ENCODE peak calls at places on chromosomes 3 and 15, in eight cellular contexts. One of them, this sample, is unnamed. For H3K9me3, the result is how much of the 10 kb centered on the place peaks cover.

GRCh38 chr3:141618511-141618910 is 119.6 kb upstream of the RNF7 start:
- DNase-seq in fibroblast of lung: no peak
- DNase-seq in HCT116: no peak
- DNase-seq in heart left ventricle: no peak
- DNase-seq in Peyer's patch: no peak
- DNase-seq in mucosa of descending colon: no peak
- DNase-seq in heart right ventricle: no peak
- DNase-seq in AG04450: no peak
- DNase-seq in this sample: no peak

GRCh38 chr3:136186330-136186729 is 9.8 kb downstream of the MSL2 start:
- DNase-seq in fibroblast of lung: no peak
- DNase-seq in HCT116: no peak
- DNase-seq in heart left ventricle: peak
- DNase-seq in Peyer's patch: peak
- DNase-seq in mucosa of descending colon: peak
- DNase-seq in heart right ventricle: no peak
- DNase-seq in AG04450: no peak
- DNase-seq in this sample: no peak

GRCh38 chr3:14503033-14503705 is 37.0 kb downstream of the GRIP2 start:
- DNase-seq in fibroblast of lung: no peak
- DNase-seq in HCT116: no peak
- DNase-seq in heart left ventricle: no peak
- DNase-seq in Peyer's patch: no peak
- DNase-seq in mucosa of descending colon: no peak
- DNase-seq in heart right ventricle: no peak
- DNase-seq in AG04450: no peak
- DNase-seq in this sample: no peak

GRCh38 chr15:89781891-89782618 is 5.9 kb downstream of the MESP2 start:
- DNase-seq in fibroblast of lung: peak
- DNase-seq in HCT116: peak
- DNase-seq in heart left ventricle: no peak
- DNase-seq in Peyer's patch: no peak
- DNase-seq in mucosa of descending colon: no peak
- DNase-seq in heart right ventricle: no peak
- DNase-seq in AG04450: no peak
- DNase-seq in this sample: peak

GRCh38 chr3:13790376-13791219 is 89.3 kb downstream of the WNT7A start:
- DNase-seq in fibroblast of lung: no peak
- DNase-seq in HCT116: no peak
- DNase-seq in heart left ventricle: no peak
- DNase-seq in Peyer's patch: no peak
- DNase-seq in mucosa of descending colon: no peak
- DNase-seq in heart right ventricle: no peak
- DNase-seq in AG04450: no peak
- DNase-seq in this sample: no peak

GRCh38 chr15:101028772-101029438 is 109.7 kb downstream of the LRRK1 start:
- DNase-seq in fibroblast of lung: no peak
- DNase-seq in HCT116: no peak
- DNase-seq in heart left ventricle: no peak
- DNase-seq in Peyer's patch: peak
- DNase-seq in mucosa of descending colon: no peak
- DNase-seq in heart right ventricle: no peak
- DNase-seq in AG04450: no peak
- DNase-seq in this sample: peak

GRCh38 chr3:39149498-39150169 is 3.8 kb downstream of the CSRNP1 start:
- DNase-seq in fibroblast of lung: no peak
- DNase-seq in HCT116: no peak
- DNase-seq in heart left ventricle: no peak
- DNase-seq in Peyer's patch: no peak
- DNase-seq in mucosa of descending colon: no peak
- DNase-seq in heart right ventricle: no peak
- DNase-seq in AG04450: no peak
- DNase-seq in this sample: no peak

GRCh38 chr3:98259707-98260106 is 4.3 kb upstream of the OR5H6 start:
- DNase-seq in fibroblast of lung: no peak
- DNase-seq in HCT116: peak
- DNase-seq in heart left ventricle: no peak
- DNase-seq in Peyer's patch: no peak
- DNase-seq in mucosa of descending colon: no peak
- DNase-seq in heart right ventricle: no peak
- DNase-seq in AG04450: no peak
- DNase-seq in this sample: no peak

GRCh38 chr3:65146149-65146548 is 458.3 kb upstream of the ADAMTS9 start:
- DNase-seq in fibroblast of lung: peak
- DNase-seq in HCT116: no peak
- DNase-seq in heart left ventricle: no peak
- DNase-seq in Peyer's patch: no peak
- DNase-seq in mucosa of descending colon: no peak
- DNase-seq in heart right ventricle: no peak
- DNase-seq in AG04450: no peak
- DNase-seq in this sample: no peak

GRCh38 chr15:73631915-73632669 is 1.1 kb downstream of the NPTN start:
- DNase-seq in fibroblast of lung: peak
- DNase-seq in HCT116: no peak
- DNase-seq in heart left ventricle: peak
- DNase-seq in Peyer's patch: no peak
- DNase-seq in mucosa of descending colon: peak
- DNase-seq in heart right ventricle: no peak
- DNase-seq in AG04450: no peak
- DNase-seq in this sample: no peak

GRCh38 chr3:58688563-58688962 is 22.0 kb upstream of the FAM3D start:
- DNase-seq in fibroblast of lung: no peak
- DNase-seq in HCT116: no peak
- DNase-seq in heart left ventricle: no peak
- DNase-seq in Peyer's patch: no peak
- DNase-seq in mucosa of descending colon: peak
- DNase-seq in heart right ventricle: no peak
- DNase-seq in AG04450: no peak
- DNase-seq in this sample: no peak

GRCh38 chr15:43958894-43959330 is 132.1 kb downstream of the WDR76 start:
- DNase-seq in fibroblast of lung: peak
- DNase-seq in HCT116: peak
- DNase-seq in heart left ventricle: no peak
- DNase-seq in Peyer's patch: no peak
- DNase-seq in mucosa of descending colon: no peak
- DNase-seq in heart right ventricle: no peak
- DNase-seq in AG04450: peak
- DNase-seq in this sample: no peak

GRCh38 chr3:172256101-172256687 is 192.1 kb downstream of the GHSR start:
- DNase-seq in fibroblast of lung: peak
- DNase-seq in HCT116: no peak
- DNase-seq in heart left ventricle: peak
- DNase-seq in Peyer's patch: no peak
- DNase-seq in mucosa of descending colon: peak
- DNase-seq in heart right ventricle: no peak
- DNase-seq in AG04450: no peak
- DNase-seq in this sample: no peak

GRCh38 chr15:62691008-62691407 is 351.5 kb upstream of the TPM1 start:
- DNase-seq in fibroblast of lung: peak
- DNase-seq in HCT116: no peak
- DNase-seq in heart left ventricle: no peak
- DNase-seq in Peyer's patch: no peak
- DNase-seq in mucosa of descending colon: no peak
- DNase-seq in heart right ventricle: no peak
- DNase-seq in AG04450: no peak
- DNase-seq in this sample: no peak

GRCh38 chr3:111850481-111850880 is 8.6 kb upstream of the PHLDB2 start:
- DNase-seq in fibroblast of lung: peak
- DNase-seq in HCT116: no peak
- DNase-seq in heart left ventricle: no peak
- DNase-seq in Peyer's patch: no peak
- DNase-seq in mucosa of descending colon: no peak
- DNase-seq in heart right ventricle: no peak
- DNase-seq in AG04450: no peak
- DNase-seq in this sample: no peak

GRCh38 chr3:68504185-68504584 is 428.2 kb downstream of the TAFA4 start:
- DNase-seq in fibroblast of lung: no peak
- DNase-seq in HCT116: no peak
- DNase-seq in heart left ventricle: no peak
- DNase-seq in Peyer's patch: no peak
- DNase-seq in mucosa of descending colon: no peak
- DNase-seq in heart right ventricle: no peak
- DNase-seq in AG04450: no peak
- DNase-seq in this sample: no peak

GRCh38 chr3:125381743-125382142 is 6.6 kb upstream of the ZNF148 start:
- DNase-seq in fibroblast of lung: peak
- DNase-seq in HCT116: no peak
- DNase-seq in heart left ventricle: no peak
- DNase-seq in Peyer's patch: no peak
- DNase-seq in mucosa of descending colon: no peak
- DNase-seq in heart right ventricle: no peak
- DNase-seq in AG04450: no peak
- DNase-seq in this sample: no peak

GRCh38 chr15:90219421-90220141 is 14.2 kb downstream of the CIB1 start:
- DNase-seq in fibroblast of lung: no peak
- DNase-seq in HCT116: no peak
- DNase-seq in heart left ventricle: no peak
- DNase-seq in Peyer's patch: peak
- DNase-seq in mucosa of descending colon: peak
- DNase-seq in heart right ventricle: peak
- DNase-seq in AG04450: no peak
- DNase-seq in this sample: peak

GRCh38 chr3:71154846-71155245 is 428.7 kb downstream of the FOXP1 start:
- DNase-seq in fibroblast of lung: no peak
- DNase-seq in HCT116: no peak
- DNase-seq in heart left ventricle: no peak
- DNase-seq in Peyer's patch: no peak
- DNase-seq in mucosa of descending colon: no peak
- DNase-seq in heart right ventricle: no peak
- DNase-seq in AG04450: no peak
- DNase-seq in this sample: no peak

GRCh38 chr15:48175126-48175525 is 3.0 kb downstream of the MYEF2 start:
- DNase-seq in fibroblast of lung: no peak
- DNase-seq in HCT116: no peak
- DNase-seq in heart left ventricle: no peak
- DNase-seq in Peyer's patch: no peak
- DNase-seq in mucosa of descending colon: no peak
- DNase-seq in heart right ventricle: no peak
- DNase-seq in AG04450: no peak
- DNase-seq in this sample: no peak
- H3K4me3 ChIP-seq in fibroblast of lung: no peak
- H3K4me3 ChIP-seq in HCT116: no peak
- H3K4me3 ChIP-seq in heart left ventricle: no peak
- H3K4me3 ChIP-seq in Peyer's patch: no peak
- H3K4me3 ChIP-seq in mucosa of descending colon: no peak
- H3K4me3 ChIP-seq in heart right ventricle: no peak
- H3K4me3 ChIP-seq in AG04450: no peak
- H3K4me3 ChIP-seq in this sample: no peak

GRCh38 chr3:170437696-170438407 is 19.2 kb downstream of the CLDN11 start:
- DNase-seq in fibroblast of lung: no peak
- DNase-seq in HCT116: no peak
- DNase-seq in heart left ventricle: no peak
- DNase-seq in Peyer's patch: no peak
- DNase-seq in mucosa of descending colon: no peak
- DNase-seq in heart right ventricle: no peak
- DNase-seq in AG04450: no peak
- DNase-seq in this sample: no peak
- TF ChIP-seq CTCF in fibroblast of lung: no peak
- TF ChIP-seq CTCF in HCT116: no peak
- TF ChIP-seq CTCF in heart left ventricle: no peak
- TF ChIP-seq CTCF in Peyer's patch: no peak
- TF ChIP-seq CTCF in mucosa of descending colon: no peak
- TF ChIP-seq CTCF in heart right ventricle: no peak
- TF ChIP-seq CTCF in AG04450: no peak
- TF ChIP-seq CTCF in this sample: no peak

GRCh38 chr15:25177955-25178801 is 223.4 kb downstream of the SNRPN start:
- DNase-seq in fibroblast of lung: no peak
- DNase-seq in HCT116: no peak
- DNase-seq in heart left ventricle: peak
- DNase-seq in Peyer's patch: peak
- DNase-seq in mucosa of descending colon: no peak
- DNase-seq in heart right ventricle: peak
- DNase-seq in AG04450: no peak
- DNase-seq in this sample: peak

GRCh38 chr15:25178835-25179672 is 224.3 kb downstream of the SNRPN start:
- DNase-seq in fibroblast of lung: no peak
- DNase-seq in HCT116: no peak
- DNase-seq in heart left ventricle: peak
- DNase-seq in Peyer's patch: peak
- DNase-seq in mucosa of descending colon: no peak
- DNase-seq in heart right ventricle: peak
- DNase-seq in AG04450: no peak
- DNase-seq in this sample: no peak

GRCh38 chr15:25180606-25181289 is 226.0 kb downstream of the SNRPN start:
- DNase-seq in fibroblast of lung: no peak
- DNase-seq in HCT116: no peak
- DNase-seq in heart left ventricle: peak
- DNase-seq in Peyer's patch: no peak
- DNase-seq in mucosa of descending colon: no peak
- DNase-seq in heart right ventricle: peak
- DNase-seq in AG04450: no peak
- DNase-seq in this sample: peak

GRCh38 chr15:25181290-25182097 is 226.7 kb downstream of the SNRPN start:
- DNase-seq in fibroblast of lung: no peak
- DNase-seq in HCT116: no peak
- DNase-seq in heart left ventricle: no peak
- DNase-seq in Peyer's patch: no peak
- DNase-seq in mucosa of descending colon: no peak
- DNase-seq in heart right ventricle: peak
- DNase-seq in AG04450: no peak
- DNase-seq in this sample: peak

GRCh38 chr15:25179673-25180511 is 225.1 kb downstream of the SNRPN start:
- DNase-seq in fibroblast of lung: no peak
- DNase-seq in HCT116: no peak
- DNase-seq in heart left ventricle: peak
- DNase-seq in Peyer's patch: no peak
- DNase-seq in mucosa of descending colon: no peak
- DNase-seq in heart right ventricle: peak
- DNase-seq in AG04450: no peak
- DNase-seq in this sample: peak
- H3K9me3 ChIP-seq in fibroblast of lung: under half
- H3K9me3 ChIP-seq in HCT116: under half
- H3K9me3 ChIP-seq in heart left ventricle: under half
- H3K9me3 ChIP-seq in Peyer's patch: under half
- H3K9me3 ChIP-seq in mucosa of descending colon: half or more
- H3K9me3 ChIP-seq in heart right ventricle: under half
- H3K9me3 ChIP-seq in AG04450: half or more
- H3K9me3 ChIP-seq in this sample: under half

GRCh38 chr3:194575484-194576210 is 57.6 kb downstream of the TMEM44 start:
- DNase-seq in fibroblast of lung: peak
- DNase-seq in HCT116: no peak
- DNase-seq in heart left ventricle: peak
- DNase-seq in Peyer's patch: no peak
- DNase-seq in mucosa of descending colon: no peak
- DNase-seq in heart right ventricle: peak
- DNase-seq in AG04450: no peak
- DNase-seq in this sample: peak

GRCh38 chr3:194572131-194572789 is 61.0 kb downstream of the TMEM44 start:
- DNase-seq in fibroblast of lung: peak
- DNase-seq in HCT116: no peak
- DNase-seq in heart left ventricle: peak
- DNase-seq in Peyer's patch: no peak
- DNase-seq in mucosa of descending colon: no peak
- DNase-seq in heart right ventricle: peak
- DNase-seq in AG04450: no peak
- DNase-seq in this sample: no peak

GRCh38 chr3:194572944-194573491 is 60.2 kb downstream of the TMEM44 start:
- DNase-seq in fibroblast of lung: no peak
- DNase-seq in HCT116: no peak
- DNase-seq in heart left ventricle: no peak
- DNase-seq in Peyer's patch: no peak
- DNase-seq in mucosa of descending colon: no peak
- DNase-seq in heart right ventricle: no peak
- DNase-seq in AG04450: no peak
- DNase-seq in this sample: no peak

GRCh38 chr3:194573680-194574437 is 59.4 kb downstream of the TMEM44 start:
- DNase-seq in fibroblast of lung: peak
- DNase-seq in HCT116: no peak
- DNase-seq in heart left ventricle: peak
- DNase-seq in Peyer's patch: peak
- DNase-seq in mucosa of descending colon: peak
- DNase-seq in heart right ventricle: peak
- DNase-seq in AG04450: no peak
- DNase-seq in this sample: no peak

GRCh38 chr3:194574639-194575483 is 58.4 kb downstream of the TMEM44 start:
- DNase-seq in fibroblast of lung: peak
- DNase-seq in HCT116: no peak
- DNase-seq in heart left ventricle: peak
- DNase-seq in Peyer's patch: no peak
- DNase-seq in mucosa of descending colon: no peak
- DNase-seq in heart right ventricle: no peak
- DNase-seq in AG04450: no peak
- DNase-seq in this sample: no peak
- H3K4me3 ChIP-seq in fibroblast of lung: no peak
- H3K4me3 ChIP-seq in HCT116: no peak
- H3K4me3 ChIP-seq in heart left ventricle: no peak
- H3K4me3 ChIP-seq in Peyer's patch: no peak
- H3K4me3 ChIP-seq in mucosa of descending colon: no peak
- H3K4me3 ChIP-seq in heart right ventricle: no peak
- H3K4me3 ChIP-seq in AG04450: no peak
- H3K4me3 ChIP-seq in this sample: no peak

This sample was measured in right lobe of liver.